ENCODE peak calls at places on chromosome 11, in six cellular contexts. W is NCI-H2029, L is germinal center, Z is C1 segment of cervical spinal cord, S is HEK293T, P is NCI-H1092. F is an unnamed sample.

GRCh38 chr11:126061707-126062678 is 673 bp downstream of the CDON start:
- DNase-seq in W (peak), L (peak), Z (no peak), S (peak), P (peak), F (no peak)

GRCh38 chr11:36253238-36253637 is 36.0 kb downstream of the COMMD9 start:
- DNase-seq in W (no peak), L (no peak), Z (no peak), S (no peak), P (no peak), F (no peak)

GRCh38 chr11:120170741-120171261 is 32.9 kb upstream of the TRIM29 start:
- DNase-seq in W (no peak), L (no peak), Z (no peak), S (no peak), P (no peak), F (no peak)

GRCh38 chr11:132284048-132284447 is 913.6 kb downstream of the NTM start:
- DNase-seq in W (no peak), L (no peak), Z (no peak), S (no peak), P (no peak), F (no peak)

GRCh38 chr11:44814881-44815592 is 88.3 kb downstream of the TSPAN18 start:
- DNase-seq in W (no peak), L (no peak), Z (no peak), S (no peak), P (no peak), F (no peak)

GRCh38 chr11:69144719-69145365 is 10.9 kb upstream of the SMIM38 start:
- DNase-seq in W (no peak), L (no peak), Z (no peak), S (no peak), P (no peak), F (no peak)

GRCh38 chr11:66221726-66222236 is 46.7 kb upstream of the RAB1B start:
- DNase-seq in W (no peak), L (no peak), Z (no peak), S (no peak), P (no peak), F (peak)

GRCh38 chr11:73470036-73470624 is 93.9 kb downstream of the RELT start:
- DNase-seq in W (no peak), L (no peak), Z (no peak), S (no peak), P (no peak), F (no peak)

GRCh38 chr11:75867778-75868374 is 52.9 kb downstream of the UVRAG start:
- DNase-seq in W (peak), L (peak), Z (peak), S (peak), P (peak), F (no peak)

GRCh38 chr11:45804806-45805304 is at the start of gene SLC35C1:
- DNase-seq in W (peak), L (peak), Z (peak), S (peak), P (peak), F (peak)

GRCh38 chr11:103586756-103587155 is 449.7 kb upstream of the DDI1 start:
- DNase-seq in W (peak), L (no peak), Z (no peak), S (peak), P (no peak), F (no peak)

GRCh38 chr11:72776844-72777754 is 16.7 kb downstream of the STARD10 start:
- DNase-seq in W (no peak), L (no peak), Z (peak), S (no peak), P (no peak), F (peak)

GRCh38 chr11:116294630-116295029 is 478.2 kb downstream of the BUD13 start:
- DNase-seq in W (no peak), L (no peak), Z (no peak), S (no peak), P (no peak), F (no peak)

GRCh38 chr11:35792148-35792845 is 129.7 kb downstream of the TRIM44 start:
- DNase-seq in W (peak), L (no peak), Z (no peak), S (no peak), P (no peak), F (no peak)

GRCh38 chr11:34680918-34681554 is 60.1 kb downstream of the EHF start:
- DNase-seq in W (peak), L (no peak), Z (no peak), S (no peak), P (no peak), F (no peak)

GRCh38 chr11:126308271-126308671 is 4.4 kb downstream of the DCPS start:
- DNase-seq in W (no peak), L (no peak), Z (no peak), S (no peak), P (no peak), F (no peak)

GRCh38 chr11:5364214-5364613 is 12.9 kb downstream of the OR51B6 start:
- DNase-seq in W (no peak), L (no peak), Z (no peak), S (no peak), P (no peak), F (no peak)

F was measured in chondrocyte.